ENCODE peak calls at places on chromosomes 6 and 20, in nine cellular contexts. F is left lobe of liver; Z is effector memory CD8-positive, alpha-beta T cell; D is HS-5; N is activated CD4-positive, alpha-beta T cell treated with anti-CD3 and anti-CD28 coated beads, Interleukin-2, amount 50 U/mL, for 1 hour; R is mesenchymal stem cell; E is hypothalamus; L is left cardiac atrium; M is anterior cingulate cortex. S is an unnamed sample.

GRCh38 chr20:37901667-37902503 is 1.0 kb upstream of the VSTM2L start:
- DNase-seq in F (peak; percentile 63), M (no peak), E (no peak), R (peak; percentile 53), D (no peak), N (no peak), L (no peak), Z (no peak), S (no peak)

GRCh38 chr20:21577551-21577950 is 63.7 kb upstream of the NKX2-2 start:
- DNase-seq in R (no peak), Z (no peak), N (no peak), E (no peak), M (no peak), L (no peak), D (no peak), F (no peak), S (no peak)

GRCh38 chr20:54062812-54063280 is 7.5 kb downstream of the BCAS1 start:
- DNase-seq in N (no peak), D (peak; percentile 96), E (no peak), R (peak; percentile 45), Z (no peak), M (no peak), F (no peak), L (no peak), S (no peak)

GRCh38 chr6:93104195-93104817 is 315.1 kb downstream of the EPHA7 start:
- DNase-seq in N (no peak), E (no peak), M (no peak), D (no peak), R (peak; percentile 55), Z (no peak), F (no peak), L (no peak), S (no peak)

GRCh38 chr6:25056130-25056529 is 120.4 kb upstream of the RIPOR2 start:
- DNase-seq in D (no peak), Z (peak; percentile 76), E (no peak), R (no peak), M (no peak), N (peak; percentile 37), F (no peak), L (no peak), S (no peak)

GRCh38 chr6:31158140-31158862 is at the start of gene TCF19:
- DNase-seq in N (peak; percentile 99), L (peak; percentile 99), R (peak; percentile 99), E (peak; percentile 95), F (peak; percentile 99), M (peak; percentile 96), Z (peak; percentile 98), D (peak; percentile 96), S (peak; percentile 97)

GRCh38 chr6:154510144-154510905 is at the start of gene CNKSR3:
- DNase-seq in R (peak; percentile 95), M (peak; percentile 46), F (peak; percentile 95), D (peak; percentile 63), Z (no peak), E (peak; percentile 52), N (no peak), L (peak; percentile 91), S (peak; percentile 53)

GRCh38 chr6:126156973-126157372 is 170.6 kb downstream of the TRMT11 start:
- DNase-seq in E (no peak), N (no peak), M (no peak), Z (no peak), L (no peak), R (no peak), D (no peak), F (no peak), S (no peak)

GRCh38 chr20:58235010-58235409 is 6.6 kb upstream of the ANKRD60 start:
- DNase-seq in R (no peak), E (no peak), D (no peak), Z (no peak), M (no peak), L (no peak), F (no peak), N (no peak), S (no peak)

S was measured in occipital lobe.